ENCODE peak calls at places on chromosomes 4 and X, in nine cellular contexts. J is CD8-positive, alpha-beta memory T cell; I is fibroblast of the aortic adventitia; S is naive thymus-derived CD4-positive, alpha-beta T cell; D is BJ; O is heart right ventricle; M is hippocampal formation; P is T-helper 1 cell; Y is activated effector memory CD4-positive, alpha-beta T cell treated with Interleukin-2 at 50 U/mL for 16 hours. K is an unnamed sample.
A peak's percentile ranks its signal among the peaks of the same experiment; 100 is the strongest.

GRCh38 chr4:67687639-67688038 is 13.3 kb downstream of the UBA6 start:
- DNase-seq in Y (no peak), I (peak; percentile 35), S (no peak), O (no peak), P (no peak), J (no peak), D (peak; percentile 44), M (no peak), K (no peak)

GRCh38 chr4:1794809-1795303 is 1.8 kb downstream of the FGFR3 start:
- DNase-seq in O (no peak), Y (no peak), I (no peak), D (no peak), S (no peak), P (no peak), M (no peak), J (no peak), K (no peak)

GRCh38 chr4:28093071-28093470 is 1232.4 kb downstream of the STIM2 start:
- DNase-seq in M (no peak), J (no peak), I (no peak), O (no peak), S (no peak), Y (no peak), P (no peak), D (no peak), K (no peak)

GRCh38 chrX:9566150-9566621 is 101.3 kb downstream of the TBL1X start:
- DNase-seq in J (peak; percentile 4), M (no peak), D (peak; percentile 32), O (peak; percentile 54), S (peak; percentile 5), Y (no peak), I (peak; percentile 86), P (no peak), K (no peak)

GRCh38 chr4:128355301-128355700 is 67.7 kb upstream of the PGRMC2 start:
- DNase-seq in I (peak; percentile 26), O (no peak), S (no peak), P (no peak), J (no peak), Y (no peak), D (no peak), M (no peak), K (peak; percentile 14)

GRCh38 chrX:13001097-13001496 is 26.2 kb downstream of the TMSB4X start:
- DNase-seq in D (no peak), M (no peak), I (no peak), O (no peak), S (no peak), P (no peak), J (no peak), Y (no peak), K (no peak)

GRCh38 chr4:43343298-43343697 is 450.8 kb downstream of the GRXCR1 start:
- DNase-seq in O (no peak), P (no peak), I (no peak), S (no peak), J (no peak), M (no peak), Y (no peak), D (no peak), K (no peak)

GRCh38 chr4:142845293-142846070 is 619 bp downstream of the INPP4B start:
- DNase-seq in J (peak; percentile 8), O (peak; percentile 9), S (peak; percentile 13), D (no peak), I (no peak), M (no peak), Y (no peak), P (no peak), K (peak; percentile 65)

GRCh38 chr4:169208090-169208455 is 62.7 kb downstream of the SH3RF1 start:
- DNase-seq in Y (no peak), I (no peak), J (no peak), S (no peak), M (no peak), D (no peak), P (no peak), O (no peak), K (no peak)

GRCh38 chr4:70619778-70620177 is 8.8 kb upstream of the ENAM start:
- DNase-seq in P (no peak), I (no peak), J (no peak), M (no peak), O (no peak), Y (no peak), D (no peak), S (no peak), K (peak; percentile 44)

GRCh38 chr4:61294001-61294400 is 93.9 kb downstream of the ADGRL3 start:
- DNase-seq in O (no peak), S (no peak), Y (no peak), M (no peak), J (no peak), P (no peak), D (no peak), I (no peak), K (peak; percentile 25)

GRCh38 chr4:41573458-41574129 is 35.6 kb downstream of the LIMCH1 start:
- DNase-seq in I (peak; percentile 6), S (no peak), M (no peak), J (no peak), D (peak; percentile 30), P (no peak), O (no peak), Y (no peak), K (no peak)

GRCh38 chrX:19886888-19887531 is 390 bp downstream of the SH3KBP1 start:
- DNase-seq in I (no peak), P (no peak), Y (no peak), O (peak; percentile 16), M (no peak), J (peak; percentile 17), S (no peak), D (no peak), K (peak; percentile 38)

GRCh38 chr4:6271206-6271605 is 1.6 kb downstream of the WFS1 start:
- DNase-seq in S (no peak), J (no peak), O (no peak), I (no peak), M (no peak), P (no peak), Y (no peak), D (no peak), K (no peak)

GRCh38 chrX:139759637-139760036 is 51.7 kb upstream of the MCF2 start:
- DNase-seq in J (no peak), S (no peak), O (no peak), D (no peak), I (peak; percentile 27), M (no peak), Y (no peak), P (no peak), K (peak; percentile 18)

GRCh38 chr4:179352221-179352620 is 1910.0 kb upstream of the AGA start:
- DNase-seq in S (no peak), J (no peak), I (no peak), M (no peak), O (no peak), Y (no peak), P (no peak), D (no peak), K (no peak)

GRCh38 chr4:78496021-78496643 is 55.4 kb upstream of the ANXA3 start:
- DNase-seq in P (no peak), J (no peak), S (no peak), O (no peak), M (no peak), I (peak; percentile 71), Y (no peak), D (no peak), K (no peak)

GRCh38 chrX:108000751-108001150 is 18.6 kb upstream of the TEX13B start:
- DNase-seq in I (peak; percentile 7), S (no peak), J (no peak), P (no peak), O (no peak), D (no peak), Y (no peak), M (no peak), K (no peak)

GRCh38 chr4:128565565-128566186 is 243.8 kb upstream of the JADE1 start:
- DNase-seq in S (peak; percentile 12), I (peak; percentile 25), D (no peak), J (no peak), Y (no peak), P (no peak), M (no peak), O (no peak), K (peak; percentile 88)

GRCh38 chrX:15973299-15973698 is 118.7 kb upstream of the AP1S2 start:
- DNase-seq in S (peak; percentile 14), J (peak; percentile 0), O (peak; percentile 29), P (no peak), I (peak; percentile 27), M (no peak), D (no peak), Y (no peak), K (peak; percentile 56)

GRCh38 chr4:68175562-68176155 is 46.0 kb upstream of the TMPRSS11F start:
- DNase-seq in M (peak; percentile 54), Y (no peak), O (peak; percentile 16), P (peak; percentile 16), D (peak; percentile 4), J (peak; percentile 5), I (peak; percentile 75), S (peak; percentile 31), K (peak; percentile 86)

GRCh38 chr4:53744446-53745160 is 153.3 kb upstream of the LNX1 start:
- DNase-seq in I (no peak), O (no peak), Y (no peak), M (no peak), P (no peak), S (no peak), J (no peak), D (no peak), K (no peak)

GRCh38 chr4:76996445-76996844 is 46.9 kb downstream of the SEPTIN11 start:
- DNase-seq in I (no peak), M (no peak), J (no peak), O (no peak), S (no peak), Y (no peak), P (no peak), D (no peak), K (peak; percentile 32)

GRCh38 chrX:38347136-38347535 is 5.3 kb upstream of the OTC start:
- DNase-seq in P (no peak), O (peak; percentile 7), I (peak; percentile 56), S (no peak), D (no peak), J (no peak), Y (no peak), M (peak; percentile 7), K (no peak)

GRCh38 chr4:184544711-184545409 is 70.5 kb upstream of the IRF2 start:
- DNase-seq in J (no peak), P (no peak), I (no peak), D (no peak), O (no peak), Y (no peak), M (no peak), S (no peak), K (no peak)

GRCh38 chr4:140004580-140005314 is 149.2 kb downstream of the MAML3 start:
- DNase-seq in P (no peak), I (peak; percentile 46), S (no peak), D (peak; percentile 2), O (peak; percentile 46), M (peak; percentile 53), Y (no peak), J (no peak), K (peak; percentile 78)

GRCh38 chr4:102760645-102761477 is at the start of gene MANBA:
- DNase-seq in J (peak; percentile 79), D (no peak), S (peak; percentile 73), Y (peak; percentile 78), I (peak; percentile 66), P (peak; percentile 77), M (peak; percentile 84), O (peak; percentile 84), K (peak; percentile 94)

GRCh38 chr4:101835121-101835904 is 44.8 kb downstream of the BANK1 start:
- DNase-seq in J (no peak), Y (no peak), M (no peak), I (peak; percentile 69), O (peak; percentile 8), D (peak; percentile 15), S (no peak), P (no peak), K (peak; percentile 16)

GRCh38 chr4:17781072-17781830 is at the start of gene FAM184B:
- DNase-seq in O (no peak), P (no peak), S (no peak), Y (no peak), J (no peak), I (peak; percentile 9), M (no peak), D (no peak), K (peak; percentile 74)

GRCh38 chrX:18119856-18120255 is 100.8 kb downstream of the BEND2 start:
- DNase-seq in D (no peak), M (no peak), P (no peak), J (peak; percentile 3), S (peak; percentile 34), Y (no peak), O (no peak), I (no peak), K (peak; percentile 2)

GRCh38 chr4:126191536-126191935 is 876.8 kb downstream of the FAT4 start:
- DNase-seq in I (no peak), M (no peak), D (no peak), O (no peak), S (no peak), P (no peak), Y (no peak), J (no peak), K (no peak)